ENCODE peak calls at places on chromosome 20, in seven cellular contexts. One of them, this sample, is unnamed.

GRCh38 chr20:63134201-63134612 is 81.7 kb downstream of the YTHDF1 start:
- DNase-seq in PC-3: no peak
- DNase-seq in H4: no peak
- DNase-seq in HTR-8/SVneo: no peak
- DNase-seq in NCI-H2081: no peak
- DNase-seq in EL: no peak
- DNase-seq in posterior cingulate gyrus: peak; percentile 51
- DNase-seq in this sample: no peak

GRCh38 chr20:18662279-18662678 is 74.4 kb downstream of the DTD1 start:
- DNase-seq in PC-3: no peak
- DNase-seq in H4: no peak
- DNase-seq in HTR-8/SVneo: no peak
- DNase-seq in NCI-H2081: no peak
- DNase-seq in EL: no peak
- DNase-seq in posterior cingulate gyrus: no peak
- DNase-seq in this sample: no peak

GRCh38 chr20:8218861-8219260 is 86.8 kb downstream of the PLCB1 start:
- DNase-seq in PC-3: peak; percentile 8
- DNase-seq in H4: no peak
- DNase-seq in HTR-8/SVneo: no peak
- DNase-seq in NCI-H2081: no peak
- DNase-seq in EL: peak; percentile 72
- DNase-seq in posterior cingulate gyrus: no peak
- DNase-seq in this sample: no peak

GRCh38 chr20:48845721-48846306 is 18.0 kb upstream of the PREX1 start:
- DNase-seq in PC-3: peak; percentile 54
- DNase-seq in H4: no peak
- DNase-seq in HTR-8/SVneo: no peak
- DNase-seq in NCI-H2081: no peak
- DNase-seq in EL: peak; percentile 42
- DNase-seq in posterior cingulate gyrus: no peak
- DNase-seq in this sample: no peak

GRCh38 chr20:62047666-62048345 is 17.9 kb downstream of the TAF4 start:
- DNase-seq in PC-3: no peak
- DNase-seq in H4: no peak
- DNase-seq in HTR-8/SVneo: no peak
- DNase-seq in NCI-H2081: no peak
- DNase-seq in EL: no peak
- DNase-seq in posterior cingulate gyrus: peak; percentile 71
- DNase-seq in this sample: no peak

GRCh38 chr20:61161649-61162210 is 90.3 kb upstream of the CDH4 start:
- DNase-seq in PC-3: no peak
- DNase-seq in H4: no peak
- DNase-seq in HTR-8/SVneo: no peak
- DNase-seq in NCI-H2081: no peak
- DNase-seq in EL: no peak
- DNase-seq in posterior cingulate gyrus: no peak
- DNase-seq in this sample: no peak

GRCh38 chr20:55882922-55883321 is 122.4 kb downstream of the CBLN4 start:
- DNase-seq in PC-3: no peak
- DNase-seq in H4: no peak
- DNase-seq in HTR-8/SVneo: no peak
- DNase-seq in NCI-H2081: no peak
- DNase-seq in EL: no peak
- DNase-seq in posterior cingulate gyrus: no peak
- DNase-seq in this sample: no peak

GRCh38 chr20:59955131-59955796 is 3.0 kb upstream of the CDH26 start:
- DNase-seq in PC-3: peak; percentile 65
- DNase-seq in H4: peak; percentile 28
- DNase-seq in HTR-8/SVneo: peak; percentile 61
- DNase-seq in NCI-H2081: no peak
- DNase-seq in EL: no peak
- DNase-seq in posterior cingulate gyrus: no peak
- DNase-seq in this sample: peak; percentile 78

GRCh38 chr20:33791959-33792597 is 19.1 kb upstream of the CHMP4B start:
- DNase-seq in PC-3: peak; percentile 62
- DNase-seq in H4: no peak
- DNase-seq in HTR-8/SVneo: peak; percentile 42
- DNase-seq in NCI-H2081: no peak
- DNase-seq in EL: peak; percentile 25
- DNase-seq in posterior cingulate gyrus: peak; percentile 86
- DNase-seq in this sample: peak; percentile 53

GRCh38 chr20:64049060-64049886 is at the start of gene SOX18:
- DNase-seq in PC-3: peak; percentile 31
- DNase-seq in H4: no peak
- DNase-seq in HTR-8/SVneo: no peak
- DNase-seq in NCI-H2081: no peak
- DNase-seq in EL: peak; percentile 54
- DNase-seq in posterior cingulate gyrus: no peak
- DNase-seq in this sample: peak; percentile 81

GRCh38 chr20:62117658-62118057 is 4.6 kb upstream of the LSM14B start:
- DNase-seq in PC-3: no peak
- DNase-seq in H4: no peak
- DNase-seq in HTR-8/SVneo: no peak
- DNase-seq in NCI-H2081: no peak
- DNase-seq in EL: no peak
- DNase-seq in posterior cingulate gyrus: peak; percentile 50
- DNase-seq in this sample: peak; percentile 74

GRCh38 chr20:58310291-58310782 is 822 bp downstream of the RAB22A start:
- DNase-seq in PC-3: peak; percentile 83
- DNase-seq in H4: no peak
- DNase-seq in HTR-8/SVneo: peak; percentile 43
- DNase-seq in NCI-H2081: no peak
- DNase-seq in EL: peak; percentile 40
- DNase-seq in posterior cingulate gyrus: no peak
- DNase-seq in this sample: peak; percentile 36

GRCh38 chr20:46929902-46930301 is 35.3 kb downstream of the EYA2 start:
- DNase-seq in PC-3: no peak
- DNase-seq in H4: no peak
- DNase-seq in HTR-8/SVneo: no peak
- DNase-seq in NCI-H2081: no peak
- DNase-seq in EL: no peak
- DNase-seq in posterior cingulate gyrus: no peak
- DNase-seq in this sample: no peak

GRCh38 chr20:62947532-62948300 is 4.8 kb upstream of the SLC17A9 start:
- DNase-seq in PC-3: no peak
- DNase-seq in H4: no peak
- DNase-seq in HTR-8/SVneo: no peak
- DNase-seq in NCI-H2081: no peak
- DNase-seq in EL: no peak
- DNase-seq in posterior cingulate gyrus: peak; percentile 76
- DNase-seq in this sample: no peak

GRCh38 chr20:44720994-44721784 is 6.0 kb downstream of the CCN5 start:
- DNase-seq in PC-3: peak; percentile 69
- DNase-seq in H4: peak; percentile 79
- DNase-seq in HTR-8/SVneo: no peak
- DNase-seq in NCI-H2081: no peak
- DNase-seq in EL: peak; percentile 90
- DNase-seq in posterior cingulate gyrus: peak; percentile 42
- DNase-seq in this sample: no peak

GRCh38 chr20:45104786-45105185 is 3.9 kb upstream of the KCNS1 start:
- DNase-seq in PC-3: peak; percentile 92
- DNase-seq in H4: peak; percentile 87
- DNase-seq in HTR-8/SVneo: peak; percentile 76
- DNase-seq in NCI-H2081: no peak
- DNase-seq in EL: peak; percentile 85
- DNase-seq in posterior cingulate gyrus: peak; percentile 90
- DNase-seq in this sample: peak; percentile 38

GRCh38 chr20:31595654-31596411 is 9.3 kb upstream of the ID1 start:
- DNase-seq in PC-3: peak; percentile 65
- DNase-seq in H4: peak; percentile 98
- DNase-seq in HTR-8/SVneo: peak; percentile 63
- DNase-seq in NCI-H2081: no peak
- DNase-seq in EL: peak; percentile 99
- DNase-seq in posterior cingulate gyrus: no peak
- DNase-seq in this sample: peak; percentile 45

GRCh38 chr20:38098952-38099351 is 65.4 kb downstream of the RPRD1B start:
- DNase-seq in PC-3: no peak
- DNase-seq in H4: no peak
- DNase-seq in HTR-8/SVneo: no peak
- DNase-seq in NCI-H2081: no peak
- DNase-seq in EL: no peak
- DNase-seq in posterior cingulate gyrus: no peak
- DNase-seq in this sample: no peak

GRCh38 chr20:36574278-36575065 is 1.1 kb downstream of the TGIF2 start:
- DNase-seq in PC-3: peak; percentile 46
- DNase-seq in H4: no peak
- DNase-seq in HTR-8/SVneo: peak; percentile 69
- DNase-seq in NCI-H2081: no peak
- DNase-seq in EL: peak; percentile 62
- DNase-seq in posterior cingulate gyrus: no peak
- DNase-seq in this sample: peak; percentile 73

GRCh38 chr20:44025756-44026155 is 111.1 kb downstream of the TOX2 start:
- DNase-seq in PC-3: no peak
- DNase-seq in H4: no peak
- DNase-seq in HTR-8/SVneo: no peak
- DNase-seq in NCI-H2081: no peak
- DNase-seq in EL: no peak
- DNase-seq in posterior cingulate gyrus: peak; percentile 40
- DNase-seq in this sample: no peak

GRCh38 chr20:7673841-7674240 is 266.4 kb downstream of the HAO1 start:
- DNase-seq in PC-3: peak; percentile 97
- DNase-seq in H4: peak; percentile 31
- DNase-seq in HTR-8/SVneo: no peak
- DNase-seq in NCI-H2081: no peak
- DNase-seq in EL: no peak
- DNase-seq in posterior cingulate gyrus: no peak
- DNase-seq in this sample: no peak

GRCh38 chr20:47926731-47927130 is 141.4 kb upstream of the SULF2 start:
- DNase-seq in PC-3: no peak
- DNase-seq in H4: no peak
- DNase-seq in HTR-8/SVneo: no peak
- DNase-seq in NCI-H2081: no peak
- DNase-seq in EL: no peak
- DNase-seq in posterior cingulate gyrus: no peak
- DNase-seq in this sample: no peak

GRCh38 chr20:50587291-50587961 is 77.2 kb downstream of the PTPN1 start:
- DNase-seq in PC-3: no peak
- DNase-seq in H4: no peak
- DNase-seq in HTR-8/SVneo: no peak
- DNase-seq in NCI-H2081: no peak
- DNase-seq in EL: no peak
- DNase-seq in posterior cingulate gyrus: peak; percentile 81
- DNase-seq in this sample: no peak

GRCh38 chr20:50380697-50381040 is 129.5 kb upstream of the PTPN1 start:
- DNase-seq in PC-3: peak; percentile 71
- DNase-seq in H4: peak; percentile 51
- DNase-seq in HTR-8/SVneo: peak; percentile 62
- DNase-seq in NCI-H2081: no peak
- DNase-seq in EL: no peak
- DNase-seq in posterior cingulate gyrus: peak; percentile 74
- DNase-seq in this sample: peak; percentile 50

GRCh38 chr20:50366270-50367103 is 143.7 kb upstream of the PTPN1 start:
- DNase-seq in PC-3: peak; percentile 80
- DNase-seq in H4: peak; percentile 93
- DNase-seq in HTR-8/SVneo: no peak
- DNase-seq in NCI-H2081: peak; percentile 97
- DNase-seq in EL: peak; percentile 61
- DNase-seq in posterior cingulate gyrus: no peak
- DNase-seq in this sample: peak; percentile 89

GRCh38 chr20:31484001-31484400 is 8.9 kb downstream of the REM1 start:
- DNase-seq in PC-3: no peak
- DNase-seq in H4: no peak
- DNase-seq in HTR-8/SVneo: no peak
- DNase-seq in NCI-H2081: no peak
- DNase-seq in EL: no peak
- DNase-seq in posterior cingulate gyrus: no peak
- DNase-seq in this sample: no peak

GRCh38 chr20:61664741-61665320 is 400.9 kb downstream of the TAF4 start:
- DNase-seq in PC-3: no peak
- DNase-seq in H4: no peak
- DNase-seq in HTR-8/SVneo: no peak
- DNase-seq in NCI-H2081: no peak
- DNase-seq in EL: no peak
- DNase-seq in posterior cingulate gyrus: peak; percentile 66
- DNase-seq in this sample: no peak

GRCh38 chr20:8244637-8245036 is 112.6 kb downstream of the PLCB1 start:
- DNase-seq in PC-3: no peak
- DNase-seq in H4: peak; percentile 7
- DNase-seq in HTR-8/SVneo: no peak
- DNase-seq in NCI-H2081: no peak
- DNase-seq in EL: peak; percentile 36
- DNase-seq in posterior cingulate gyrus: no peak
- DNase-seq in this sample: peak; percentile 40

GRCh38 chr20:32505723-32506473 is 79.2 kb downstream of the NOL4L start:
- DNase-seq in PC-3: no peak
- DNase-seq in H4: no peak
- DNase-seq in HTR-8/SVneo: no peak
- DNase-seq in NCI-H2081: no peak
- DNase-seq in EL: no peak
- DNase-seq in posterior cingulate gyrus: peak; percentile 67
- DNase-seq in this sample: no peak

GRCh38 chr20:35870541-35871307 is 83.6 kb downstream of the SCAND1 start:
- DNase-seq in PC-3: no peak
- DNase-seq in H4: no peak
- DNase-seq in HTR-8/SVneo: no peak
- DNase-seq in NCI-H2081: no peak
- DNase-seq in EL: no peak
- DNase-seq in posterior cingulate gyrus: no peak
- DNase-seq in this sample: no peak

GRCh38 chr20:33279261-33279910 is 3.6 kb upstream of the BPIFB1 start:
- DNase-seq in PC-3: no peak
- DNase-seq in H4: no peak
- DNase-seq in HTR-8/SVneo: no peak
- DNase-seq in NCI-H2081: no peak
- DNase-seq in EL: no peak
- DNase-seq in posterior cingulate gyrus: no peak
- DNase-seq in this sample: peak; percentile 18

GRCh38 chr20:53933232-53933846 is 137.1 kb downstream of the BCAS1 start:
- DNase-seq in PC-3: no peak
- DNase-seq in H4: no peak
- DNase-seq in HTR-8/SVneo: no peak
- DNase-seq in NCI-H2081: no peak
- DNase-seq in EL: no peak
- DNase-seq in posterior cingulate gyrus: no peak
- DNase-seq in this sample: no peak

GRCh38 chr20:51889466-51889865 is 87.1 kb upstream of the SALL4 start:
- DNase-seq in PC-3: no peak
- DNase-seq in H4: no peak
- DNase-seq in HTR-8/SVneo: no peak
- DNase-seq in NCI-H2081: no peak
- DNase-seq in EL: no peak
- DNase-seq in posterior cingulate gyrus: no peak
- DNase-seq in this sample: no peak

This sample was measured in DMS53.